ENCODE peak calls at places on chromosomes 16 and 17, in seven cellular contexts. K is A549, M is adrenal gland, L is GM12878, U is transverse colon, E is H1, S is stomach. X is an unnamed sample. For H3K4me1, the result is how much of the 10 kb centered on the place peaks cover.

GRCh38 chr17:50144845-50145531 is 5.5 kb downstream of the PPP1R9B start:
- DNase-seq in K (no peak), M (peak), L (no peak), U (no peak), E (no peak), S (peak), X (no peak)

GRCh38 chr16:3147757-3148104 is 12.9 kb downstream of the ZNF213 start:
- DNase-seq in K (no peak), M (no peak), L (no peak), U (no peak), E (no peak), S (no peak), X (no peak)

GRCh38 chr16:67207857-67208524 is 9.1 kb downstream of the ELMO3 start:
- DNase-seq in K (peak), M (peak), L (no peak), U (no peak), E (no peak), S (no peak), X (no peak)

GRCh38 chr17:57044976-57045867 is 39.8 kb upstream of the AKAP1 start:
- DNase-seq in K (no peak), M (no peak), L (no peak), U (no peak), E (no peak), S (no peak), X (no peak)

GRCh38 chr17:80374732-80375118 is 40.2 kb upstream of the ENDOV start:
- DNase-seq in K (no peak), M (no peak), L (no peak), U (no peak), E (no peak), S (no peak), X (no peak)

GRCh38 chr17:37079735-37080134 is 131.0 kb downstream of the AATF start:
- DNase-seq in K (no peak), M (no peak), L (no peak), U (no peak), E (no peak), S (no peak), X (no peak)

GRCh38 chr17:75440738-75441448 is 15.5 kb upstream of the TMEM94 start:
- DNase-seq in K (no peak), M (peak), L (no peak), U (no peak), E (no peak), S (no peak), X (no peak)

GRCh38 chr16:30761427-30761927 is 385 bp downstream of the CFAP119 start:
- DNase-seq in K (no peak), M (peak), L (no peak), U (peak), E (peak), S (no peak), X (no peak)

GRCh38 chr17:57421393-57421717 is 165.0 kb downstream of the MSI2 start:
- DNase-seq in K (no peak), M (no peak), L (no peak), U (no peak), E (no peak), S (no peak), X (no peak)

GRCh38 chr16:69936751-69937211 is 14.4 kb upstream of the CLEC18A start:
- DNase-seq in K (no peak), M (no peak), L (no peak), U (no peak), E (no peak), S (no peak), X (no peak)

GRCh38 chr17:2266045-2266864 is 37.3 kb downstream of the SMG6 start:
- DNase-seq in K (no peak), M (peak), L (peak), U (peak), E (no peak), S (peak), X (no peak)

GRCh38 chr16:22077700-22078313 is 14.5 kb upstream of the VWA3A start:
- DNase-seq in K (peak), M (peak), L (no peak), U (peak), E (peak), S (peak), X (no peak)

GRCh38 chr16:48836641-48837040 is 226.7 kb upstream of the N4BP1 start:
- DNase-seq in K (no peak), M (no peak), L (no peak), U (no peak), E (no peak), S (no peak), X (no peak)

GRCh38 chr16:85583491-85584181 is 29.5 kb upstream of the GSE1 start:
- DNase-seq in K (no peak), M (no peak), L (no peak), U (no peak), E (no peak), S (no peak), X (no peak)

GRCh38 chr16:11139624-11140375 is 116.2 kb downstream of the SOCS1 start:
- DNase-seq in K (no peak), M (no peak), L (no peak), U (no peak), E (no peak), S (no peak), X (no peak)

GRCh38 chr17:45579529-45580495 is 89.3 kb upstream of the PLEKHM1 start:
- DNase-seq in K (no peak), M (no peak), L (no peak), U (peak), E (peak), S (no peak), X (no peak)
- TF ChIP-seq POLR2A in K (no peak), M (no peak), L (no peak), U (no peak), E (no peak), S (no peak), X (no peak)

DNA sequence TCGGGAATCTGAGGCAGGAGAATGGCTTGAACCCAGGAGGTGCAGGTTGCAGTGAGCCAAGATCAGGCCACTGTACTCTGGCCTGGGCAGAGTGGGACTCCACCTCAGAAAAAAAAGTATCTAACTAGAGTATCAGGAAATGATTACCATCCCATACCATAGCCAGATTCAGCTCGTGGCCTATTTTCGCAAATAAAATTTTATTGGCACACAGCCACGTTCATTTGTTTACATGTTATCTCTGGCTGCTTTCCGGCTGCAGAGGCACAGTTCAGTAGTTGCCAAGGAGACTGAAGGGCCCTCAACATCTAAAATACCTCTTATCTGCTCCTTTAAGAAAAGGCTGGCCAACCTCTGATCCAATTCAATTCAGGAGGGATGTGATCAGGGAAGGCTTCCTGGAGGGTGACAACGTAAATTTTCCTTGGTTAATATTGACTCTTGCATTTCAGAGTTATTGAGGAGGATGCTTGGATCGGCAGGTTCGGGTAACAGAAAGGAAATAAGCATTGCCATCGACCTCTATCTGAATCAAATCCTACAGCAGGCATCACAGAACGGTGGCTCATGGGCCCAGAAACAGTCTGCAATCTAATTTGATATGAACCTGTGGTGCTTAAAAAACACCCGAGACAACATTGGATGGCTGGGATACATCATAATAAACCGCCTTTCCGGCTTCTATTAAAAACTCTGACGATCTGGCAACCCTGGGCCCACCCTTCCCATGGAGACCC is 73.8 kb downstream of the XYLT1 start:
- DNase-seq in K (no peak), M (peak), L (no peak), U (peak), E (no peak), S (peak), X (no peak)
- H3K4me1 ChIP-seq in K (under half), M (under half), L (under half), U (under half), E (under half), S (under half), X (under half)

GRCh38 chr16:1989826-1990335 is at the start of gene SYNGR3:
- DNase-seq in K (no peak), M (no peak), L (no peak), U (no peak), E (peak), S (no peak), X (no peak)

GRCh38 chr16:1989209-1989825 is 453 bp upstream of the SYNGR3 start:
- DNase-seq in K (no peak), M (no peak), L (no peak), U (no peak), E (peak), S (no peak), X (no peak)

GRCh38 chr16:1991588-1992474 is 2.1 kb downstream of the SYNGR3 start:
- DNase-seq in K (peak), M (peak), L (peak), U (peak), E (peak), S (peak), X (peak)

GRCh38 chr16:1991135-1991551 is 1.4 kb downstream of the SYNGR3 start:
- DNase-seq in K (no peak), M (no peak), L (peak), U (peak), E (peak), S (peak), X (no peak)

GRCh38 chr16:1990336-1991134 is 765 bp downstream of the SYNGR3 start:
- DNase-seq in K (no peak), M (peak), L (no peak), U (peak), E (peak), S (peak), X (no peak)
- H3K4me3 ChIP-seq in K (peak), M (no peak), L (peak), U (peak), E (peak), S (peak), X (peak)

DNA sequence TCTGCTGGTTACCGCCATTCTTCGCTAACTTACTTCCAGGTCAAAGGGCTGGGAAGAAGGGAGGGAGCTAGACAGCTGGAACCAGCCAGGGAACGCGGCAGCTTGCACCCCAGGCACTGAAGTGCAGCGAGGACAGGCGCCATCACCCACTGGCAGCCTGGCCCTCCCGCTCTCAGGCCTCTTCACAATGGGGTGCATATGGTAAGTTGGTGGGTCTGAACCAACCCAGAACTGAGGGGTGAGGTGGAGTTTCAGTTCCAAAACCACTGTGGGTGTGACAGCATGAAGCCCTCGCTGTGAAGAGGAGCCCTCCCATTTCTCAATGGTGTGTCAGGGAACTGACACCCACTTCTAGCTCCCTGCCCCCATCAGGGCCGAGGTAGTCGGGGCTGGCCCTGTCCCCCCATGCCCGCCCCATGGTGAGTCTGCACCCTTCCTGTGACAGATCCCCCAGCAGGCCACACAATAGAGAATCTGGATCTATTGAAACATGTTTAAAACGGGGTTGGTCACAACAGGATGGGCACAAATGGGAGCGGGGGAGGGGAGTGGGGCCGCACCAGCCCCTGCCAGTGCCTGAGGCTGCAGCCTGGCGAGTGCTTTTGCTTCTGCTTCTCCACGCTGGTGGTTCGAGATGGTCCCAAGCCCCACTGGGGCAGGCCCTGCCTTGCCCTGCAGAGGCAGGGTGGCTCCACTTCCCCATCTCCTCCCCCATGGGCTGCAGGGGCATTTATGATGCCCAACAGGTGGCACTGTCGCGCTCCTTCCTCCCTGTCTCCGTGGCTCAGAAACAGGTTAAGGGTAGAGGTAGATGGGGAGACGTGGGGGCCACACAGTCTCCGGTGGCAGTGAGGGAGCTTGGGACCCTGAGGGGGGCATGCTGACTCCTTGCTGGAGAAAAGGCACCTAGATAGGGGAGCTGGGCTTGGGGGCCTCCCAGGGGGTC is 2.3 kb downstream of the LIMD2 start:
- DNase-seq in K (peak), M (peak), L (peak), U (peak), E (peak), S (peak), X (no peak)
- TF ChIP-seq POLR2A in K (no peak), M (no peak), L (peak), U (peak), E (no peak), S (no peak), X (peak)

GRCh38 chr17:30559656-30560055 is 82.4 kb downstream of the GOSR1 start:
- DNase-seq in K (no peak), M (no peak), L (no peak), U (no peak), E (peak), S (peak), X (no peak)

GRCh38 chr17:30554839-30555751 is 77.9 kb downstream of the GOSR1 start:
- DNase-seq in K (no peak), M (peak), L (no peak), U (no peak), E (peak), S (peak), X (no peak)

GRCh38 chr17:30558313-30559195 is 81.3 kb downstream of the GOSR1 start:
- DNase-seq in K (no peak), M (no peak), L (no peak), U (no peak), E (peak), S (peak), X (no peak)

GRCh38 chr17:30555942-30556341 is 78.7 kb downstream of the GOSR1 start:
- DNase-seq in K (no peak), M (no peak), L (no peak), U (no peak), E (no peak), S (peak), X (no peak)

GRCh38 chr17:30556374-30557332 is 79.4 kb downstream of the GOSR1 start:
- DNase-seq in K (no peak), M (no peak), L (no peak), U (no peak), E (peak), S (peak), X (no peak)
- H3K4me1 ChIP-seq in K (under half), M (under half), L (under half), U (under half), E (under half), S (under half), X (under half)

DNA sequence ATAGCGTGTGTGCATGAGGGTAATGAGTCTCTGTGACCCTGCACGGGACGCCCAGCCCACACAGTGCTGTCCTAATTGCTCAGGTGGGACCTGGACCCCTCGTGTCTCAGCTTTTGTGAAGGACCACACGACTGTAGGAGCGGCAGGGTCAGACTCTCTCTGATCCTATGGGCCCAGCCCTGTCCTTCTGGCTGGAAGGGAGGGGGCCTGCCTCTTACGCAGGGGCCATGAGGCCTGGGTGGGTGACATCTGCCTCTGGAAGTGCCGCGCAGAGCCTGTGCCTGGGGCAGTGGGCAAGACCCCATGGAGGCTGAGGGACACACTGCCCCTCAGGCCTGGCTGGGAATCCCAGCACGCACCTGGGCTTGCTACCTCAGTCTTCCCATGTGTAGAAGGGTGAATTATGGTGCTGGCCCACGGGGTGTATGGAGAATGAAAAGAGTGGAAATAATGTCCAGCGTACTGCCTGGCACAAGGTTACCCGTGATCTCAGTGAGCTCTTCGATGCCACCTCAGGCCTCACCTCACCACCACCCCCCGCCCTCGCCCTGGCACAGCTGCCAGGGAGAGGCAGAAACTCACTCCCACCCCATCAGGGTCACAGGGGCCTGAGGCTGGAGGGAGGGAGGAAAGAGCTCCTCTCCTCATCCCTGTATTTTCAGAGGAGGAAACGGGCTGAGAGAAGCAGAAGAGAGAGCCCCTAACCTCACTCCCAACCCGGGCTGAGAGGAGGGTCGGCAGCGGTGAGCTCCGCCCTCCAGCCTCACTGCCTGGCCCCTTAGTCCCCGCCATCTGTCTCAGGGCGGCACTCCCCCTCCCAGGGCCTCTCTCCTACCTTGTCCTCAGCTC is 27.1 kb upstream of the DBNDD1 start:
- DNase-seq in K (no peak), M (peak), L (no peak), U (no peak), E (no peak), S (no peak), X (no peak)
- H3K4me3 ChIP-seq in K (peak), M (no peak), L (no peak), U (peak), E (peak), S (peak), X (peak)